ENCODE peak calls at places on chromosomes 4 and X, in ten cellular contexts. R, H, J, N, Z, W, O, C, B and P are unnamed samples.
A peak's percentile ranks its signal among the peaks of the same experiment; 100 is the strongest.

GRCh38 chrX:554271-554670 is 76.3 kb upstream of the SHOX start:
- DNase-seq in R (no peak), H (no peak), J (no peak), N (no peak), Z (no peak), W (no peak), O (no peak), C (no peak), B (no peak), P (no peak)

GRCh38 chr4:40612831-40613230 is 16.8 kb downstream of the RBM47 start:
- DNase-seq in R (no peak), H (no peak), J (no peak), N (no peak), Z (no peak), W (no peak), O (no peak), C (no peak), B (no peak), P (no peak)

GRCh38 chr4:147825451-147826287 is 93.8 kb downstream of the ARHGAP10 start:
- DNase-seq in R (peak; percentile 25), H (no peak), J (no peak), N (no peak), Z (no peak), W (no peak), O (no peak), C (peak; percentile 37), B (peak; percentile 67), P (peak; percentile 31)

GRCh38 chrX:107716045-107716684 is 59.4 kb downstream of the TSC22D3 start:
- DNase-seq in R (peak; percentile 50), H (peak; percentile 43), J (peak; percentile 42), N (peak; percentile 64), Z (no peak), W (no peak), O (no peak), C (no peak), B (peak; percentile 32), P (no peak)

GRCh38 chr4:181416966-181417365 is 826.2 kb upstream of the TENM3 start:
- DNase-seq in R (no peak), H (no peak), J (no peak), N (no peak), Z (no peak), W (no peak), O (no peak), C (no peak), B (no peak), P (no peak)

GRCh38 chrX:118025193-118025592 is 91.4 kb downstream of the KLHL13 start:
- DNase-seq in R (no peak), H (no peak), J (no peak), N (no peak), Z (no peak), W (no peak), O (no peak), C (no peak), B (no peak), P (no peak)

GRCh38 chr4:3302786-3303444 is 10.1 kb downstream of the RGS12 start:
- DNase-seq in R (no peak), H (no peak), J (no peak), N (peak; percentile 56), Z (no peak), W (no peak), O (no peak), C (no peak), B (no peak), P (no peak)

GRCh38 chr4:173242466-173243250 is 74.0 kb downstream of the GALNT7 start:
- DNase-seq in R (no peak), H (no peak), J (no peak), N (no peak), Z (no peak), W (no peak), O (no peak), C (no peak), B (no peak), P (no peak)

GRCh38 chr4:5955201-5955821 is 62.4 kb upstream of the CRMP1 start:
- DNase-seq in R (peak; percentile 33), H (peak; percentile 76), J (no peak), N (no peak), Z (no peak), W (no peak), O (no peak), C (no peak), B (peak; percentile 16), P (no peak)

GRCh38 chrX:120144178-120144844 is 14.1 kb upstream of the RHOXF2 start:
- DNase-seq in R (no peak), H (peak; percentile 33), J (no peak), N (no peak), Z (no peak), W (no peak), O (no peak), C (no peak), B (no peak), P (no peak)

GRCh38 chrX:39336709-39337294 is 535.5 kb downstream of the MID1IP1 start:
- DNase-seq in R (no peak), H (peak; percentile 78), J (no peak), N (peak; percentile 63), Z (no peak), W (no peak), O (peak; percentile 54), C (no peak), B (peak; percentile 36), P (no peak)

GRCh38 chr4:134018845-134019244 is 182.7 kb downstream of the PABPC4L start:
- DNase-seq in R (no peak), H (no peak), J (no peak), N (no peak), Z (no peak), W (no peak), O (no peak), C (no peak), B (no peak), P (no peak)

GRCh38 chr4:73970011-73970410 is 11.8 kb downstream of the PF4 start:
- DNase-seq in R (no peak), H (no peak), J (no peak), N (no peak), Z (no peak), W (no peak), O (no peak), C (no peak), B (no peak), P (no peak)

GRCh38 chr4:21885241-21885640 is 63.3 kb downstream of the KCNIP4 start:
- DNase-seq in R (no peak), H (no peak), J (no peak), N (no peak), Z (peak; percentile 34), W (no peak), O (no peak), C (no peak), B (no peak), P (no peak)

GRCh38 chr4:141258558-141258957 is 37.9 kb downstream of the ZNF330 start:
- DNase-seq in R (no peak), H (no peak), J (no peak), N (no peak), Z (no peak), W (no peak), O (no peak), C (no peak), B (no peak), P (no peak)

GRCh38 chrX:102154218-102154860 is 1.4 kb downstream of the BEX5 start:
- DNase-seq in R (no peak), H (peak; percentile 6), J (peak; percentile 0), N (no peak), Z (no peak), W (no peak), O (no peak), C (peak; percentile 0), B (no peak), P (peak; percentile 44)

GRCh38 chr4:88807499-88807898 is 109.9 kb upstream of the NAP1L5 start:
- DNase-seq in R (no peak), H (no peak), J (no peak), N (no peak), Z (no peak), W (no peak), O (no peak), C (no peak), B (peak; percentile 28), P (no peak)

GRCh38 chrX:135513140-135513535 is 7.3 kb upstream of the INTS6L start:
- DNase-seq in R (no peak), H (no peak), J (no peak), N (no peak), Z (no peak), W (no peak), O (no peak), C (peak; percentile 2), B (peak; percentile 1), P (no peak)

GRCh38 chr4:6200922-6201362 is 593 bp upstream of the JAKMIP1 start:
- DNase-seq in R (no peak), H (peak; percentile 65), J (no peak), N (peak; percentile 44), Z (no peak), W (no peak), O (peak; percentile 37), C (no peak), B (no peak), P (no peak)

GRCh38 chr4:5455003-5455585 is 253.3 kb downstream of the EVC2 start:
- DNase-seq in R (no peak), H (no peak), J (no peak), N (no peak), Z (no peak), W (no peak), O (no peak), C (no peak), B (no peak), P (no peak)

GRCh38 chr4:136002316-136002715 is 1530.0 kb downstream of the PCDH18 start:
- DNase-seq in R (no peak), H (no peak), J (no peak), N (no peak), Z (no peak), W (no peak), O (no peak), C (no peak), B (no peak), P (no peak)

GRCh38 chr4:177583000-177583399 is 140.8 kb upstream of the AGA start:
- DNase-seq in R (no peak), H (no peak), J (no peak), N (no peak), Z (no peak), W (no peak), O (no peak), C (no peak), B (no peak), P (no peak)

GRCh38 chrX:31572396-31572795 is 500.6 kb upstream of the FTHL17 start:
- DNase-seq in R (no peak), H (no peak), J (no peak), N (no peak), Z (no peak), W (no peak), O (no peak), C (no peak), B (no peak), P (no peak)

GRCh38 chr4:95095352-95095974 is 337.7 kb downstream of the BMPR1B start:
- DNase-seq in R (no peak), H (peak; percentile 41), J (no peak), N (no peak), Z (no peak), W (no peak), O (peak; percentile 15), C (no peak), B (peak; percentile 58), P (peak; percentile 44)

GRCh38 chr4:36241771-36242170 is 2.5 kb downstream of the ARAP2 start:
- DNase-seq in R (no peak), H (no peak), J (no peak), N (no peak), Z (no peak), W (no peak), O (peak; percentile 44), C (peak; percentile 49), B (no peak), P (no peak)

GRCh38 chr4:37603070-37603468 is 83.1 kb downstream of the RELL1 start:
- DNase-seq in R (peak; percentile 91), H (peak; percentile 84), J (peak; percentile 68), N (peak; percentile 87), Z (no peak), W (peak; percentile 63), O (peak; percentile 58), C (peak; percentile 62), B (peak; percentile 77), P (peak; percentile 82)

GRCh38 chr4:117447925-117448324 is 362.5 kb upstream of the TRAM1L1 start:
- DNase-seq in R (peak; percentile 6), H (no peak), J (no peak), N (no peak), Z (no peak), W (peak; percentile 31), O (no peak), C (no peak), B (no peak), P (no peak)

GRCh38 chr4:64001229-64001898 is 407.9 kb downstream of the TECRL start:
- DNase-seq in R (no peak), H (no peak), J (no peak), N (no peak), Z (no peak), W (no peak), O (no peak), C (no peak), B (no peak), P (no peak)